ENCODE peak calls at places on chromosomes 6 and 20, in five cellular contexts. S is HFF-Myc, F is fibroblast of mammary gland, Q is KBM-7, Y is AG04450. U is an unnamed sample.

GRCh38 chr6:132354517-132355167 is 46.6 kb downstream of the MOXD1 start:
- DNase-seq in S (peak), F (peak), Q (peak), Y (no peak), U (no peak)

GRCh38 chr6:153145591-153145990 is 14.5 kb upstream of the RGS17 start:
- DNase-seq in S (no peak), F (no peak), Q (no peak), Y (no peak), U (peak)

GRCh38 chr6:20159781-20160540 is 52.3 kb downstream of the MBOAT1 start:
- DNase-seq in S (no peak), F (no peak), Q (no peak), Y (no peak), U (no peak)

GRCh38 chr6:7846971-7847818 is 63.4 kb downstream of the TXNDC5 start:
- DNase-seq in S (no peak), F (peak), Q (no peak), Y (peak), U (no peak)

GRCh38 chr6:16723833-16724232 is 37.4 kb downstream of the ATXN1 start:
- DNase-seq in S (peak), F (peak), Q (no peak), Y (peak), U (no peak)

GRCh38 chr6:15386110-15386755 is 140.4 kb downstream of the JARID2 start:
- DNase-seq in S (no peak), F (no peak), Q (no peak), Y (no peak), U (no peak)

GRCh38 chr20:36543187-36544133 is 2.1 kb downstream of the MYL9 start:
- DNase-seq in S (no peak), F (peak), Q (no peak), Y (no peak), U (no peak)

GRCh38 chr6:14612016-14612415 is 494.4 kb downstream of the CD83 start:
- DNase-seq in S (peak), F (peak), Q (no peak), Y (peak), U (no peak)

GRCh38 chr20:53556267-53556897 is 37.3 kb downstream of the ZNF217 start:
- DNase-seq in S (no peak), F (no peak), Q (no peak), Y (no peak), U (no peak)